ENCODE peak calls at places on chromosomes 13 and 19, in seven cellular contexts. V is heart left ventricle, Y is SJSA1, H is uterus, G is mesenchymal stem cell, W is cardiac muscle cell, X is GM23248. U is an unnamed sample.

GRCh38 chr13:89052699-89053098 is 1381.5 kb downstream of the SLITRK5 start:
- DNase-seq in G (no peak), W (no peak), X (no peak), V (no peak), Y (no peak), H (no peak), U (no peak)

GRCh38 chr19:50380767-50381166 is 3.4 kb upstream of the POLD1 start:
- DNase-seq in G (no peak), W (no peak), H (no peak), X (no peak), Y (no peak), V (peak; percentile 40), U (no peak)

GRCh38 chr13:113744197-113745000 is 14.6 kb upstream of the TMEM255B start:
- DNase-seq in W (no peak), Y (no peak), H (no peak), X (no peak), G (no peak), V (no peak), U (no peak)

GRCh38 chr19:12792048-12792852 is 964 bp downstream of the JUNB start:
- DNase-seq in W (peak; percentile 67), X (peak; percentile 77), G (peak; percentile 55), H (peak; percentile 61), V (peak; percentile 75), Y (peak; percentile 68), U (peak; percentile 88)

GRCh38 chr13:38308736-38309135 is 40.9 kb upstream of the UFM1 start:
- DNase-seq in Y (no peak), G (peak; percentile 2), X (peak; percentile 89), V (no peak), H (no peak), W (peak; percentile 34), U (no peak)

GRCh38 chr19:49889687-49890348 is 6.9 kb downstream of the IL4I1 start:
- DNase-seq in X (peak; percentile 82), Y (no peak), V (peak; percentile 81), G (peak; percentile 60), H (peak; percentile 73), W (peak; percentile 85), U (no peak)

GRCh38 chr19:43432866-43433673 is 18.4 kb downstream of the TEX101 start:
- DNase-seq in H (peak; percentile 34), V (peak; percentile 43), Y (peak; percentile 54), W (peak; percentile 63), G (peak; percentile 47), X (peak; percentile 73), U (no peak)

GRCh38 chr13:93029536-93029935 is 197.1 kb upstream of the GPC6 start:
- DNase-seq in Y (no peak), H (no peak), G (no peak), V (no peak), W (peak; percentile 15), X (peak; percentile 65), U (no peak)

GRCh38 chr19:4742717-4743646 is 19.3 kb upstream of the DPP9 start:
- DNase-seq in Y (no peak), W (no peak), G (no peak), H (peak; percentile 51), V (no peak), X (no peak), U (no peak)

GRCh38 chr13:113053801-113054604 is 51.6 kb upstream of the F7 start:
- DNase-seq in G (no peak), V (no peak), W (no peak), H (no peak), X (no peak), Y (no peak), U (no peak)

GRCh38 chr13:94332360-94333040 is 147.0 kb downstream of the DCT start:
- DNase-seq in X (no peak), V (no peak), H (no peak), G (peak; percentile 89), W (no peak), Y (no peak), U (no peak)

GRCh38 chr19:47813995-47814328 is 7.8 kb upstream of the CRX start:
- DNase-seq in Y (no peak), V (no peak), W (no peak), X (no peak), G (no peak), H (no peak), U (no peak)

GRCh38 chr13:34156841-34157365 is 339.0 kb downstream of the RFC3 start:
- DNase-seq in G (peak; percentile 96), V (peak; percentile 82), H (peak; percentile 71), Y (peak; percentile 82), W (peak; percentile 94), X (peak; percentile 98), U (no peak)

GRCh38 chr13:50080158-50080855 is 65.1 kb downstream of the KCNRG start:
- DNase-seq in V (no peak), H (no peak), X (peak; percentile 64), G (peak; percentile 77), Y (peak; percentile 66), W (peak; percentile 63), U (no peak)

GRCh38 chr19:18384775-18385174 is 1.2 kb upstream of the GDF15 start:
- DNase-seq in H (no peak), G (no peak), W (no peak), X (no peak), V (no peak), Y (no peak), U (no peak)
- H3K27me3 ChIP-seq in H (no peaks in the 10 kb centered on the region), G (no peaks in the 10 kb centered on the region), W (peaks cover 20% of the 10 kb centered on the region), X (no peaks in the 10 kb centered on the region), V (no peaks in the 10 kb centered on the region), Y (no peaks in the 10 kb centered on the region), U (no peaks in the 10 kb centered on the region)

DNA sequence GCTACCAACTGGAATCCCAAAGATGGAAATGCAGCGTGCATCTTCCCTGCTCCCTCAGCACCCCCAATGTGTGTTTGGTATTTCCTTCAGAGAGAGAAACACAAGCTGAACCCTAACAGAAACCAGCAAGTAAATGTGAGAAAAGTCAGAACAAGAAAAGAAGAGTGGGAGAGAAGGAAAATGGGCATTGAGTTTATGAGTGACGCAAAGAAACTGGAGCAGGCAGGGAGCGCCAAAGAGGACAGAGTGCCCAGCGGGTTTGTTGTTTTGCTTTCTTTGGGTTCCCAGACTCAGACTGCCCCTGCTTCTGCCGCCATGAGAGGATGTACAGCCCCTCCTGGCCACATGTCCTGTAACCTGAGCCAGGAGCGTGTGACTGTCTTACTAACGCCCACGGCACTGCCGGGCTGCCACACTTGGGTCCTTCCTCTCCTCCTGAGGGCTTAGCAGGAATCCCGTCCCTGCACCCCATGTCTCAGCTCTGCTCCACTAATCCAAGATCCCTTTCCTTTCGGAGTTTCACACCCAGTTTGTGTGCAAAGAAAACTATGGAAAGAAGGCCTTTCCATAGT is 80.6 kb downstream of the GPR12 start:
- DNase-seq in X (no peak), G (peak; percentile 38), V (no peak), W (no peak), Y (no peak), H (no peak), U (no peak)
- H3K4me3 ChIP-seq in X (no peak overlapping the region), G (no peak overlapping the region), V (no peak overlapping the region), W (no peak overlapping the region), Y (no peak overlapping the region), H (no peak overlapping the region), U (no peak overlapping the region)

DNA sequence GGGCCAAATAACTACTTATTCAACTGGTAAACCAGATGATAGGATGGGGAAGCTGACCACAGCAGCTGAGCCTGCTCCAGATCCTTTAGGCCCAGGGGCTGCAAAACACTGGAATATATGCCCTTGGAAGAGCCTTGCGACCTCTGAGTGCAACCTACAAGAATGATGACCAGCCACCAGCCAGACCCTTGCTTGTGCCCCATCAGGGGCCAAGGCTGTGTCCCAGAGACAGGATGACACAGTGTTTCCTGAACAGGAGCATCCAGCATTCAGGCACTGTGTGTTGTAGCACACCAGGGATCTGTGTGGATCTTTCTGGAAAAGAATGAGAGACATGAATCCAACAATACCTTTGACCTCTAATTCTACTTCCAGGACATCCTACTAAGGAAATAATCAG is 14.5 kb downstream of the GJA3 start:
- DNase-seq in W (no peak), Y (no peak), G (no peak), H (no peak), V (no peak), X (no peak), U (no peak)
- H3K27me3 ChIP-seq in W (no peaks in the 10 kb centered on the region), Y (no peaks in the 10 kb centered on the region), G (peaks cover 99% of the 10 kb centered on the region), H (peaks cover 5% of the 10 kb centered on the region), V (no peaks in the 10 kb centered on the region), X (peaks cover 10% of the 10 kb centered on the region), U (no peaks in the 10 kb centered on the region)

GRCh38 chr19:18338471-18339001 is 1.9 kb upstream of the PGPEP1 start:
- DNase-seq in W (no peak), Y (no peak), X (no peak), H (no peak), V (no peak), G (no peak), U (no peak)

GRCh38 chr19:18342090-18342632 is 1.8 kb downstream of the PGPEP1 start:
- DNase-seq in V (no peak), X (no peak), H (no peak), Y (no peak), W (no peak), G (no peak), U (no peak)

GRCh38 chr19:18340237-18340989 is at the start of gene PGPEP1:
- DNase-seq in W (peak; percentile 71), H (peak; percentile 72), G (peak; percentile 57), Y (peak; percentile 22), V (peak; percentile 65), X (peak; percentile 77), U (no peak)

GRCh38 chr19:18340990-18341868 is 831 bp downstream of the PGPEP1 start:
- DNase-seq in H (peak; percentile 48), Y (peak; percentile 31), W (peak; percentile 43), G (peak; percentile 68), V (peak; percentile 73), X (peak; percentile 81), U (no peak)

GRCh38 chr19:18339703-18340102 is 695 bp upstream of the PGPEP1 start:
- DNase-seq in W (no peak), Y (peak; percentile 19), G (peak; percentile 61), V (no peak), H (no peak), X (peak; percentile 46), U (no peak)
- H3K4me3 ChIP-seq in W (no peak overlapping the region), Y (no peak overlapping the region), G (peak overlapping the region; percentile 85), V (peak overlapping the region; percentile 96), H (peak overlapping the region; percentile 76), X (peak overlapping the region; percentile 96), U (peak overlapping the region; percentile 85)

DNA sequence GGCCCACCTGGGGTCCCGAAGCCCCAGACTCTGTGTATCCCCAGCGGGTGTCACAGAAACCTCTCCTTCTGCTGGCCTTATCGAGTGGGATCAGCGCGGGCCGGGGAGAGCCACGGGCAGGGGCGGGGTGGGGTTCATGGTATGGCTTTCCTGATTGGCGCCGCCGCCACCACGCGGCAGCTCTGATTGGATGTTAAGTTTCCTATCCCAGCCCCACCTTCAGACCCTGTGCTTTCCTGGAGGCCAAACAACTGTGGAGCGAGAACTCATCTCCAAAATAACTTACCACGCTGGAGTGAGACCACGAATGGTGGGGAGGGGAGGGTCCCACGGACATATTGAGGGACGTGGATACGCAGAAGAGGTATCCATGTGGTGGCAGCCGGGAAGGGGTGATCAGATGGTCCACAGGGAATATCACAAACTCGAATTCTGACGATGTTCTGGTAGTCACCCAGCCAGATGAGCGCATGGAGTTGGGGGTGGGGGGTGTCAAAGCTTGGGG is 1.0 kb upstream of the ICAM5 start:
- DNase-seq in G (peak; percentile 50), V (no peak), X (peak; percentile 80), Y (no peak), W (peak; percentile 55), H (no peak), U (no peak)
- H3K27me3 ChIP-seq in G (peaks cover 77% of the 10 kb centered on the region), V (peaks cover 71% of the 10 kb centered on the region), X (no peaks in the 10 kb centered on the region), Y (peaks cover 30% of the 10 kb centered on the region), W (peaks cover 67% of the 10 kb centered on the region), H (peaks cover 36% of the 10 kb centered on the region), U (peaks cover 7% of the 10 kb centered on the region)

GRCh38 chr13:102401755-102402154 is at the start of gene FGF14:
- DNase-seq in W (no peak), Y (no peak), H (no peak), X (no peak), G (peak; percentile 3), V (no peak), U (no peak)
- H3K4me3 ChIP-seq in W (peak within 1 kb of the TSS; percentile 22), Y (no peak within 1 kb of the TSS), H (peak within 1 kb of the TSS; percentile 34), X (peak within 1 kb of the TSS; percentile 54), G (peak within 1 kb of the TSS; percentile 74), V (peak within 1 kb of the TSS; percentile 61), U (peak within 1 kb of the TSS; percentile 56)